ENCODE peak calls at places on chromosomes 11 and 22, in five cellular contexts. One of them, this sample, is unnamed.
A peak's percentile ranks its signal among the peaks of the same experiment; 100 is the strongest.

GRCh38 chr11:76250520-76251222 is 44.4 kb upstream of the WNT11 start:
- DNase-seq in AG10803: no peak
- DNase-seq in heart right ventricle: no peak
- DNase-seq in psoas muscle: peak; percentile 59
- DNase-seq in cardiac muscle cell: no peak
- DNase-seq in this sample: no peak

GRCh38 chr11:90286640-90287039 is 63.8 kb upstream of the CHORDC1 start:
- DNase-seq in AG10803: no peak
- DNase-seq in psoas muscle: no peak
- DNase-seq in cardiac muscle cell: no peak
- DNase-seq in heart right ventricle: no peak
- DNase-seq in this sample: no peak

GRCh38 chr11:80107415-80107814 is 666.6 kb upstream of the TENM4 start:
- DNase-seq in cardiac muscle cell: no peak
- DNase-seq in AG10803: no peak
- DNase-seq in psoas muscle: no peak
- DNase-seq in heart right ventricle: no peak
- DNase-seq in this sample: no peak

GRCh38 chr11:71499125-71499524 is 27.9 kb upstream of the KRTAP5-7 start:
- DNase-seq in psoas muscle: peak; percentile 39
- DNase-seq in AG10803: peak; percentile 26
- DNase-seq in cardiac muscle cell: no peak
- DNase-seq in heart right ventricle: no peak
- DNase-seq in this sample: peak; percentile 34

GRCh38 chr22:19870153-19871022 is 15.7 kb upstream of the GNB1L start:
- DNase-seq in heart right ventricle: peak; percentile 28
- DNase-seq in AG10803: no peak
- DNase-seq in cardiac muscle cell: no peak
- DNase-seq in psoas muscle: peak; percentile 13
- DNase-seq in this sample: no peak

GRCh38 chr11:85941380-85941973 is 86.3 kb downstream of the CCDC83 start:
- DNase-seq in heart right ventricle: peak; percentile 25
- DNase-seq in AG10803: peak; percentile 75
- DNase-seq in cardiac muscle cell: peak; percentile 86
- DNase-seq in psoas muscle: peak; percentile 41
- DNase-seq in this sample: peak; percentile 45

GRCh38 chr22:20567993-20568417 is 60.6 kb downstream of the MED15 start:
- DNase-seq in heart right ventricle: no peak
- DNase-seq in AG10803: peak; percentile 76
- DNase-seq in psoas muscle: no peak
- DNase-seq in cardiac muscle cell: peak; percentile 61
- DNase-seq in this sample: no peak

GRCh38 chr11:129766858-129767604 is 48.6 kb upstream of the TMEM45B start:
- DNase-seq in heart right ventricle: no peak
- DNase-seq in psoas muscle: no peak
- DNase-seq in AG10803: peak; percentile 23
- DNase-seq in cardiac muscle cell: peak; percentile 48
- DNase-seq in this sample: no peak

GRCh38 chr11:77634724-77635123 is 2.9 kb downstream of the CLNS1A start:
- DNase-seq in psoas muscle: no peak
- DNase-seq in AG10803: no peak
- DNase-seq in cardiac muscle cell: no peak
- DNase-seq in heart right ventricle: no peak
- DNase-seq in this sample: no peak

GRCh38 chr11:18171377-18172000 is 1.1 kb upstream of the MRGPRX4 start:
- DNase-seq in AG10803: peak; percentile 33
- DNase-seq in cardiac muscle cell: peak; percentile 47
- DNase-seq in heart right ventricle: no peak
- DNase-seq in psoas muscle: no peak
- DNase-seq in this sample: no peak

GRCh38 chr22:49091451-49091850 is 736.2 kb downstream of the BRD1 start:
- DNase-seq in psoas muscle: no peak
- DNase-seq in cardiac muscle cell: no peak
- DNase-seq in heart right ventricle: no peak
- DNase-seq in AG10803: no peak
- DNase-seq in this sample: no peak

GRCh38 chr22:27851974-27852713 is 50.6 kb upstream of the MN1 start:
- DNase-seq in AG10803: peak; percentile 61
- DNase-seq in heart right ventricle: no peak
- DNase-seq in psoas muscle: no peak
- DNase-seq in cardiac muscle cell: peak; percentile 67
- DNase-seq in this sample: no peak

GRCh38 chr22:27686534-27686933 is 115.0 kb downstream of the MN1 start:
- DNase-seq in AG10803: peak; percentile 75
- DNase-seq in heart right ventricle: peak; percentile 78
- DNase-seq in cardiac muscle cell: peak; percentile 92
- DNase-seq in psoas muscle: peak; percentile 82
- DNase-seq in this sample: peak; percentile 96

GRCh38 chr11:129141748-129142475 is 50.2 kb downstream of the ARHGAP32 start:
- DNase-seq in psoas muscle: no peak
- DNase-seq in cardiac muscle cell: peak; percentile 38
- DNase-seq in heart right ventricle: no peak
- DNase-seq in AG10803: peak; percentile 30
- DNase-seq in this sample: no peak

GRCh38 chr22:43109921-43110443 is 568 bp upstream of the BIK start:
- DNase-seq in psoas muscle: no peak
- DNase-seq in cardiac muscle cell: no peak
- DNase-seq in heart right ventricle: no peak
- DNase-seq in AG10803: no peak
- DNase-seq in this sample: no peak
- H3K4me3 ChIP-seq in psoas muscle: peak overlapping the region; percentile 71
- H3K4me3 ChIP-seq in cardiac muscle cell: peak overlapping the region; percentile 49
- H3K4me3 ChIP-seq in heart right ventricle: peak overlapping the region; percentile 60
- H3K4me3 ChIP-seq in AG10803: peak overlapping the region; percentile 45
- H3K4me3 ChIP-seq in this sample: peak overlapping the region; percentile 43

GRCh38 chr11:112963368-112963955 is 2.2 kb downstream of the NCAM1 start:
- DNase-seq in psoas muscle: peak; percentile 14
- DNase-seq in AG10803: no peak
- DNase-seq in heart right ventricle: no peak
- DNase-seq in cardiac muscle cell: no peak
- DNase-seq in this sample: no peak
- H3K4me3 ChIP-seq in psoas muscle: peak overlapping the region; percentile 65
- H3K4me3 ChIP-seq in AG10803: peak overlapping the region; percentile 67
- H3K4me3 ChIP-seq in heart right ventricle: peak overlapping the region; percentile 71
- H3K4me3 ChIP-seq in cardiac muscle cell: peak overlapping the region; percentile 77
- H3K4me3 ChIP-seq in this sample: peak overlapping the region; percentile 52

GRCh38 chr22:29195964-29196666 is 9.6 kb upstream of the EMID1 start:
- DNase-seq in cardiac muscle cell: no peak
- DNase-seq in heart right ventricle: no peak
- DNase-seq in AG10803: no peak
- DNase-seq in psoas muscle: no peak
- DNase-seq in this sample: no peak

GRCh38 chr22:29198240-29198639 is 7.5 kb upstream of the EMID1 start:
- DNase-seq in AG10803: no peak
- DNase-seq in cardiac muscle cell: no peak
- DNase-seq in heart right ventricle: no peak
- DNase-seq in psoas muscle: no peak
- DNase-seq in this sample: no peak

GRCh38 chr22:29197096-29197495 is 8.6 kb upstream of the EMID1 start:
- DNase-seq in AG10803: no peak
- DNase-seq in cardiac muscle cell: no peak
- DNase-seq in heart right ventricle: no peak
- DNase-seq in psoas muscle: no peak
- DNase-seq in this sample: no peak

GRCh38 chr22:29194269-29194668 is 11.4 kb upstream of the EMID1 start:
- DNase-seq in heart right ventricle: no peak
- DNase-seq in AG10803: no peak
- DNase-seq in cardiac muscle cell: no peak
- DNase-seq in psoas muscle: no peak
- DNase-seq in this sample: no peak

DNA sequence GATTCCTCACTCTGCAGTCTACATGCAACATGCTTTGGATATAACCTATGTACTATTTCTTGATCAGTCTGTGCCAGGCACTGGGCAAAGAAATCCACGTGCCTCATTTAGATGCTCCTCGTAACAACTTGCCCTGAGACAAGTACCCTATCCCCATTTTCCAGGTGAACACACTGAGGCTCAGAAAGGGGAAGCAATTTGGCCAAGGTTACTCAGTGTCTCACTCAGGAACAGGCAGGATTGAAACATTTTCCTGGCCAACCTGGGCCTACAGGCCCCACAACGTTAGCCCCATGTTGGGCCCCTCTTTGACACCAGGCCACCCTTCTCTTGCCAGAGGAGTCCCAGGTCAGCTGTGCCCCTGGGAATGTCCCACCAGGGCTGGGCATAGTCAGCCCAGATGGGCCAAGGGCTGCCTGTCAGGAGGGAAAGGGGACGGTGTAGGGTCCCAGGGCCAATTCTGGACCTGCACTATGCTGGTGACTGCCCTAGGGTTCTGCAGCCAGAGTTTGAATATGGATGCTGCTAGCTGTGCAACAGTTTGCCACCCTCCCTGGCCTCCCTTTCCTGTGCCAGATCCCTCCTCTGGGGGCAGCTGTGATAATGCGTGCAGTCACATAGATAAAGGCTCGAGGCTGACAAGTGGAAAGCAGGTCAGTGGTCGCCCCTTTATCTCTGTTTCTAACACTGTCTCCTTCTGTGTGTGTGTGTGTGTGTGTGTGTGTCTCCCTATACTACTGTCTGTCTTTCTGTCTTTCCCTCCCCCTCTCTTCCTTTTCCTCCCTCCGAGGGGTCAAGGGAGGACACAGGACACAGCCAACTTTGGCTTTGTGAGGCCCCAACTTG is 10.4 kb upstream of the EMID1 start:
- DNase-seq in psoas muscle: no peak
- DNase-seq in AG10803: no peak
- DNase-seq in heart right ventricle: no peak
- DNase-seq in cardiac muscle cell: peak; percentile 37
- DNase-seq in this sample: no peak
- H3K4me3 ChIP-seq in psoas muscle: no peak overlapping the region
- H3K4me3 ChIP-seq in AG10803: no peak overlapping the region
- H3K4me3 ChIP-seq in heart right ventricle: no peak overlapping the region
- H3K4me3 ChIP-seq in cardiac muscle cell: no peak overlapping the region
- H3K4me3 ChIP-seq in this sample: no peak overlapping the region

GRCh38 chr11:126416542-126417090 is 61.1 kb downstream of the ST3GAL4 start:
- DNase-seq in AG10803: peak; percentile 81
- DNase-seq in psoas muscle: peak; percentile 91
- DNase-seq in cardiac muscle cell: peak; percentile 91
- DNase-seq in heart right ventricle: peak; percentile 95
- DNase-seq in this sample: peak; percentile 67
- H3K4me3 ChIP-seq in AG10803: peak overlapping the region; percentile 51
- H3K4me3 ChIP-seq in psoas muscle: peak overlapping the region; percentile 74
- H3K4me3 ChIP-seq in cardiac muscle cell: no peak overlapping the region
- H3K4me3 ChIP-seq in heart right ventricle: peak overlapping the region; percentile 53
- H3K4me3 ChIP-seq in this sample: peak overlapping the region; percentile 65

GRCh38 chr11:46590740-46591606 is 2.9 kb downstream of the AMBRA1 start:
- DNase-seq in AG10803: no peak
- DNase-seq in cardiac muscle cell: peak; percentile 10
- DNase-seq in psoas muscle: no peak
- DNase-seq in heart right ventricle: no peak
- DNase-seq in this sample: no peak
- H3K4me3 ChIP-seq in AG10803: no peak overlapping the region
- H3K4me3 ChIP-seq in cardiac muscle cell: no peak overlapping the region
- H3K4me3 ChIP-seq in psoas muscle: peak overlapping the region; percentile 39
- H3K4me3 ChIP-seq in heart right ventricle: no peak overlapping the region
- H3K4me3 ChIP-seq in this sample: no peak overlapping the region

GRCh38 chr11:112639469-112639868 is 321.8 kb upstream of the NCAM1 start:
- DNase-seq in cardiac muscle cell: no peak
- DNase-seq in psoas muscle: no peak
- DNase-seq in heart right ventricle: no peak
- DNase-seq in AG10803: no peak
- DNase-seq in this sample: no peak
- H3K4me3 ChIP-seq in cardiac muscle cell: no peak overlapping the region
- H3K4me3 ChIP-seq in psoas muscle: no peak overlapping the region
- H3K4me3 ChIP-seq in heart right ventricle: no peak overlapping the region
- H3K4me3 ChIP-seq in AG10803: no peak overlapping the region
- H3K4me3 ChIP-seq in this sample: no peak overlapping the region

GRCh38 chr11:96540875-96541274 is 151.1 kb downstream of the JRKL start:
- DNase-seq in cardiac muscle cell: no peak
- DNase-seq in AG10803: no peak
- DNase-seq in psoas muscle: no peak
- DNase-seq in heart right ventricle: no peak
- DNase-seq in this sample: no peak
- H3K4me3 ChIP-seq in cardiac muscle cell: no peak overlapping the region
- H3K4me3 ChIP-seq in AG10803: no peak overlapping the region
- H3K4me3 ChIP-seq in psoas muscle: no peak overlapping the region
- H3K4me3 ChIP-seq in heart right ventricle: no peak overlapping the region
- H3K4me3 ChIP-seq in this sample: no peak overlapping the region